ENCODE peak calls at places on chromosomes 12 and 14, in five cellular contexts. One of them, this sample, is unnamed.

GRCh38 chr14:60090864-60091519 is 731 bp upstream of the PCNX4 start:
- DNase-seq in K562: peak
- DNase-seq in HCT116: peak
- DNase-seq in GM12878: no peak
- DNase-seq in H1: no peak
- DNase-seq in this sample: no peak

GRCh38 chr12:104370989-104371870 is 67.7 kb downstream of the EID3 start:
- DNase-seq in K562: no peak
- DNase-seq in HCT116: no peak
- DNase-seq in GM12878: no peak
- DNase-seq in H1: peak
- DNase-seq in this sample: no peak

GRCh38 chr12:67590122-67590795 is 58.3 kb upstream of the DYRK2 start:
- DNase-seq in K562: no peak
- DNase-seq in HCT116: no peak
- DNase-seq in GM12878: no peak
- DNase-seq in H1: no peak
- DNase-seq in this sample: no peak

GRCh38 chr12:128783129-128783574 is 40.6 kb downstream of the SLC15A4 start:
- DNase-seq in K562: no peak
- DNase-seq in HCT116: no peak
- DNase-seq in GM12878: no peak
- DNase-seq in H1: no peak
- DNase-seq in this sample: no peak

GRCh38 chr14:96117101-96117897 is 78.1 kb downstream of the C14orf132 start:
- DNase-seq in K562: no peak
- DNase-seq in HCT116: no peak
- DNase-seq in GM12878: no peak
- DNase-seq in H1: no peak
- DNase-seq in this sample: no peak

GRCh38 chr14:54172114-54172513 is 215.5 kb upstream of the BMP4 start:
- DNase-seq in K562: no peak
- DNase-seq in HCT116: no peak
- DNase-seq in GM12878: no peak
- DNase-seq in H1: no peak
- DNase-seq in this sample: no peak

GRCh38 chr12:9969673-9970072 is 1.5 kb upstream of the CLEC12A start:
- DNase-seq in K562: no peak
- DNase-seq in HCT116: no peak
- DNase-seq in GM12878: no peak
- DNase-seq in H1: no peak
- DNase-seq in this sample: no peak

GRCh38 chr14:79044894-79045624 is 874.9 kb downstream of the NRXN3 start:
- DNase-seq in K562: no peak
- DNase-seq in HCT116: no peak
- DNase-seq in GM12878: no peak
- DNase-seq in H1: peak
- DNase-seq in this sample: no peak

GRCh38 chr14:56002316-56002715 is 115.9 kb upstream of the PELI2 start:
- DNase-seq in K562: no peak
- DNase-seq in HCT116: no peak
- DNase-seq in GM12878: no peak
- DNase-seq in H1: no peak
- DNase-seq in this sample: no peak

GRCh38 chr12:7079826-7080125 is 12.5 kb downstream of the C1R start:
- DNase-seq in K562: no peak
- DNase-seq in HCT116: no peak
- DNase-seq in GM12878: no peak
- DNase-seq in H1: no peak
- DNase-seq in this sample: no peak

GRCh38 chr12:41683513-41683912 is 461.2 kb downstream of the GXYLT1 start:
- DNase-seq in K562: no peak
- DNase-seq in HCT116: no peak
- DNase-seq in GM12878: no peak
- DNase-seq in H1: no peak
- DNase-seq in this sample: no peak

GRCh38 chr14:93984070-93984469 is 7.7 kb upstream of the ASB2 start:
- DNase-seq in K562: no peak
- DNase-seq in HCT116: no peak
- DNase-seq in GM12878: no peak
- DNase-seq in H1: no peak
- DNase-seq in this sample: no peak

GRCh38 chr12:45130881-45131281 is 80.0 kb upstream of the DBX2 start:
- DNase-seq in K562: peak
- DNase-seq in HCT116: peak
- DNase-seq in GM12878: peak
- DNase-seq in H1: peak
- DNase-seq in this sample: peak

GRCh38 chr14:99277534-99277933 is 5.5 kb upstream of the BCL11B start:
- DNase-seq in K562: no peak
- DNase-seq in HCT116: no peak
- DNase-seq in GM12878: no peak
- DNase-seq in H1: no peak
- DNase-seq in this sample: no peak

GRCh38 chr12:47407730-47408129 is 298.1 kb downstream of the RPAP3 start:
- DNase-seq in K562: no peak
- DNase-seq in HCT116: no peak
- DNase-seq in GM12878: no peak
- DNase-seq in H1: no peak
- DNase-seq in this sample: no peak

GRCh38 chr12:113443030-113443539 is 20.9 kb downstream of the SDSL start:
- DNase-seq in K562: peak
- DNase-seq in HCT116: no peak
- DNase-seq in GM12878: no peak
- DNase-seq in H1: no peak
- DNase-seq in this sample: no peak

GRCh38 chr12:56867216-56867615 is 67.0 kb downstream of the SDR9C7 start:
- DNase-seq in K562: no peak
- DNase-seq in HCT116: no peak
- DNase-seq in GM12878: no peak
- DNase-seq in H1: no peak
- DNase-seq in this sample: no peak

GRCh38 chr12:43912851-43913250 is 77.0 kb downstream of the TMEM117 start:
- DNase-seq in K562: no peak
- DNase-seq in HCT116: no peak
- DNase-seq in GM12878: no peak
- DNase-seq in H1: no peak
- DNase-seq in this sample: no peak

DNA sequence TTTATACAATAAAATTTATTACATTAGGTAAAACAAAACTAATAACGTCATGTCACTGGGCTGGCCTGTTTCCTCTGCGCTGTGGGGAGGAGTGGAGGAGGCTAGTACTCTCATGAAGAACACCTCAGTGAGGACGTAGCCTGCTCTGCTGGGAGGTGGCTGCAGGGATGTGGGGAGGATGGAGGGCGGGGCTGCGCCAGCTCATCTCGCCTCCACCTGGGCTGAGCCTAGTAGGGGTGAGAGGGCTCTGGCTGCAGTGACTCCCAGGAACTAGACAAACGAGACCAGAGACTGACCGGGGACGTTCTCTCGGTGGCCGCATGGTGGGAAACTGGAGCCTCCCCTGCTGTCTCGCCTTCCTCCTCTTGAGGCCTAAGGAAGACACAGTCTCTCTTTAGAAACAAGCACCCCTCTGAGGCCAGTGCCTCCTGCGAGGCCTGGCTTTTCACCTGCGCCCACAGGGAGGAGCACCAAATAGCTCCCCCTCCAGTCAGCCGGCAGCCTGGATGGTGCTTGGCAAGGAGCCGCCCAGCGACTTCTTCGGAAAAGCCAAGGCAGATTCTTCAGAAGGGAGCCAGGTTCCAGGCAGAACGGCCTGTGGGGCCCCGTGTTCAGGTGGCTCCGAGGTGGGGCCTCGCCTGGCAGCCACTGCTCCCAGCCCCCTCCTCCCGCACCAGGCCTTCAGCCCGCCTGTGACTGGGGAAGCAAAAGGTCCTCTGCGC is 62.4 kb downstream of the PLEKHG3 start:
- DNase-seq in K562: no peak
- DNase-seq in HCT116: no peak
- DNase-seq in GM12878: no peak
- DNase-seq in H1: no peak
- DNase-seq in this sample: no peak
- TF ChIP-seq SP1 in K562: no peak
- TF ChIP-seq SP1 in HCT116: no peak
- TF ChIP-seq SP1 in GM12878: no peak
- TF ChIP-seq SP1 in H1: no peak
- TF ChIP-seq SP1 in this sample: no peak

DNA sequence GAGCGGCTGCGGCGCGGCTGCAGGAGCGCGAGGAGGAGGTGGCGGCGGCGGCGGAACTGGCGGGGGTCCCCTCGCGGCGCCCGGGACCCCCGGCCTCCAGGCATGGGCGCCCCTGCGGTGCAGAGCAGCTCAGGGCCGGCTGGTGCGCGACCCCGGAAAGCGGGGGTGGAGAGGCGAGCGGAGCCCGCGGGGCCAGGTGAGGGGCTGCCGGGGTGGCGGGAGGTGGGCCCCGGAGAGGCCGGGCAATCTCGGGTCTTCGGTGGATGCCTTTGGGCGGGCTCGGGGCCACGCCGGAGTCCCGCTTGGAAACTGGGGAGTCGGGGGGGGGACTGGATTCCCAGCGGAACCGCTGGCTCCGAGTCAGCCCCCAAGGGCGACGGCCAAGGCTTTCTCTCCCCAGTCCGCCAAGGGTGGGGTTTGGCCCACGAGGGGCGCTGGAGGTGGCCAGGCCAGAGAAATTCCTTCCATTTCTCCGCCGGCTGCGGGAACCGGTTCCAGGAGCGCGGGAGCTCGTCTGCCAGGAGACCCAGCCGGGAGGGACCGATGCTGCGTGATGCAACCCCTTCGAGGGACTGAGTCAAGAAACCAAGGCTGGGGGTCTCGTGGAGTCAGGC is 13.9 kb upstream of the NR4A1 start:
- DNase-seq in K562: peak
- DNase-seq in HCT116: no peak
- DNase-seq in GM12878: no peak
- DNase-seq in H1: no peak
- DNase-seq in this sample: no peak
- TF ChIP-seq POLR2AphosphoS5 in K562: no peak
- TF ChIP-seq POLR2AphosphoS5 in HCT116: no peak
- TF ChIP-seq POLR2AphosphoS5 in GM12878: no peak
- TF ChIP-seq POLR2AphosphoS5 in H1: no peak
- TF ChIP-seq POLR2AphosphoS5 in this sample: no peak

DNA sequence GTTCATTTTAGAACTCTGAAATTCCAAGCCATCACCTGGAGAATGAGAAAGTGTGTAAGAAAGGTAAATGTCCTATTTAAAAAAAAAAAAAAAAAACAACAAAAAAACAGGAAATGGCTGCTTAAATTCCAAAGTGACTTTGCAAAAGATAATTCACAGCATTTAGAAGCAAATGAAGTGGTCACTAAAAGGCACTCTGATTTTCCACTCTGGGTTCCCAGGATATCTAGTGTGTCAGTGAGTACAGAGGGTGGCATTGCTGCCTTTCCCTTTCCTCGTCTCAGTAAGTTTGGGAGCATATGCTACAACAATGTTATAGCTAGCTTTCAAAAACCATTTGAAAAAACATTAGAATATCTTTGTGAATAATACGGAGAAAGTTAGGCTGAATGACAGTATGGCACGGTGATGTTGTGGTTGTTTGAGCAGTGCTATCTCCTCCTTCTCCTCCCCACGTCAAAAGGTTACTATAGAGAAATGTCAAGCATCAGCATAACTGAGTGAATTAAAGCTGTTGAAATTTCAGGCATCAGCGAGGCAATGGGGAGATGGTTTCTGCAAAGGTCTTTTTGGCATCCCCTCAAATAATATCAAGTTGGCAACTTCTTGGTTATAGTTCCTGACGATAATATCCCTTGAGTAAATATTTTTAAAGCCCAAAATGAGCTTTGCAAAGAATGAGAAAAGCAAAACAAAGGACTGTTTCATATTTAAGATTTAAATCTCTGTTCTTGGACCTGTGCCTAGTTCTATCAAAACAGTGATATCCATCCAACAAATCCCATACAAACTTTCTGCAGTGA is 164.5 kb upstream of the E2F7 start:
- DNase-seq in K562: no peak
- DNase-seq in HCT116: no peak
- DNase-seq in GM12878: no peak
- DNase-seq in H1: no peak
- DNase-seq in this sample: no peak
- TF ChIP-seq SP1 in K562: no peak
- TF ChIP-seq SP1 in HCT116: no peak
- TF ChIP-seq SP1 in GM12878: no peak
- TF ChIP-seq SP1 in H1: no peak
- TF ChIP-seq SP1 in this sample: no peak

GRCh38 chr12:4164591-4165558 is 108.7 kb upstream of the CCND2 start:
- DNase-seq in K562: no peak
- DNase-seq in HCT116: no peak
- DNase-seq in GM12878: no peak
- DNase-seq in H1: peak
- DNase-seq in this sample: no peak
- TF ChIP-seq POLR2AphosphoS5 in K562: no peak
- TF ChIP-seq POLR2AphosphoS5 in HCT116: no peak
- TF ChIP-seq POLR2AphosphoS5 in GM12878: peak
- TF ChIP-seq POLR2AphosphoS5 in H1: peak
- TF ChIP-seq POLR2AphosphoS5 in this sample: no peak

GRCh38 chr14:97713023-97713422 is 915.8 kb downstream of the VRK1 start:
- DNase-seq in K562: no peak
- DNase-seq in HCT116: peak
- DNase-seq in GM12878: no peak
- DNase-seq in H1: no peak
- DNase-seq in this sample: no peak
- TF ChIP-seq SP1 in K562: no peak
- TF ChIP-seq SP1 in HCT116: peak
- TF ChIP-seq SP1 in GM12878: no peak
- TF ChIP-seq SP1 in H1: no peak
- TF ChIP-seq SP1 in this sample: no peak

GRCh38 chr14:104985675-104986486 is at the start of gene CLBA1:
- DNase-seq in K562: peak
- DNase-seq in HCT116: peak
- DNase-seq in GM12878: peak
- DNase-seq in H1: no peak
- DNase-seq in this sample: peak
- TF ChIP-seq POLR2AphosphoS5 in K562: no peak
- TF ChIP-seq POLR2AphosphoS5 in HCT116: peak
- TF ChIP-seq POLR2AphosphoS5 in GM12878: no peak
- TF ChIP-seq POLR2AphosphoS5 in H1: no peak
- TF ChIP-seq POLR2AphosphoS5 in this sample: no peak

GRCh38 chr12:64610660-64611429 is 550 bp downstream of the RASSF3 start:
- DNase-seq in K562: peak
- DNase-seq in HCT116: no peak
- DNase-seq in GM12878: no peak
- DNase-seq in H1: no peak
- DNase-seq in this sample: peak

GRCh38 chr12:64610092-64610659 is at the start of gene RASSF3:
- DNase-seq in K562: peak
- DNase-seq in HCT116: peak
- DNase-seq in GM12878: no peak
- DNase-seq in H1: no peak
- DNase-seq in this sample: peak

GRCh38 chr12:64611430-64612286 is 1.4 kb downstream of the RASSF3 start:
- DNase-seq in K562: no peak
- DNase-seq in HCT116: no peak
- DNase-seq in GM12878: no peak
- DNase-seq in H1: no peak
- DNase-seq in this sample: no peak

GRCh38 chr12:64609543-64610091 is 678 bp upstream of the RASSF3 start:
- DNase-seq in K562: no peak
- DNase-seq in HCT116: no peak
- DNase-seq in GM12878: no peak
- DNase-seq in H1: no peak
- DNase-seq in this sample: no peak

GRCh38 chr12:64608901-64609542 is 1.3 kb upstream of the RASSF3 start:
- DNase-seq in K562: peak
- DNase-seq in HCT116: peak
- DNase-seq in GM12878: peak
- DNase-seq in H1: no peak
- DNase-seq in this sample: peak
- TF ChIP-seq SP1 in K562: no peak
- TF ChIP-seq SP1 in HCT116: peak
- TF ChIP-seq SP1 in GM12878: no peak
- TF ChIP-seq SP1 in H1: no peak
- TF ChIP-seq SP1 in this sample: no peak

This sample was measured in HepG2.